ENCODE peak calls at places on chromosome 9, in nine cellular contexts. B, H, U, R, S, I, W, F and M are unnamed samples.

GRCh38 chr9:96638606-96639364 is 16.3 kb downstream of the PRXL2C start:
- DNase-seq in B (no peak), H (no peak), U (no peak), R (no peak), S (no peak), I (no peak), W (no peak), F (no peak), M (no peak)

GRCh38 chr9:9299134-9299533 is 1313.7 kb downstream of the PTPRD start:
- DNase-seq in B (no peak), H (no peak), U (no peak), R (no peak), S (no peak), I (no peak), W (no peak), F (no peak), M (no peak)

GRCh38 chr9:93296889-93297480 is 113.0 kb downstream of the WNK2 start:
- DNase-seq in B (no peak), H (no peak), U (peak), R (no peak), S (no peak), I (no peak), W (no peak), F (no peak), M (no peak)

GRCh38 chr9:8419871-8420270 is 620.3 kb upstream of the DMAC1 start:
- DNase-seq in B (peak), H (no peak), U (no peak), R (no peak), S (no peak), I (no peak), W (no peak), F (no peak), M (no peak)

GRCh38 chr9:120331913-120332312 is 248.1 kb downstream of the CDK5RAP2 start:
- DNase-seq in B (no peak), H (no peak), U (no peak), R (no peak), S (no peak), I (no peak), W (no peak), F (no peak), M (no peak)

GRCh38 chr9:106203832-106204516 is 509.6 kb downstream of the TMEM38B start:
- DNase-seq in B (no peak), H (no peak), U (no peak), R (no peak), S (no peak), I (no peak), W (no peak), F (no peak), M (no peak)

GRCh38 chr9:23683021-23683431 is 143.0 kb downstream of the ELAVL2 start:
- DNase-seq in B (no peak), H (no peak), U (no peak), R (no peak), S (no peak), I (no peak), W (no peak), F (no peak), M (no peak)

GRCh38 chr9:7996558-7996957 is 197.0 kb upstream of the DMAC1 start:
- DNase-seq in B (no peak), H (no peak), U (no peak), R (no peak), S (no peak), I (no peak), W (no peak), F (no peak), M (no peak)

GRCh38 chr9:132094314-132094791 is 14.7 kb upstream of the MED27 start:
- DNase-seq in B (peak), H (no peak), U (no peak), R (no peak), S (no peak), I (no peak), W (no peak), F (no peak), M (no peak)

GRCh38 chr9:2727966-2728613 is 10.8 kb downstream of the KCNV2 start:
- DNase-seq in B (peak), H (no peak), U (peak), R (no peak), S (no peak), I (peak), W (no peak), F (no peak), M (peak)

GRCh38 chr9:18585996-18586395 is 112.0 kb downstream of the ADAMTSL1 start:
- DNase-seq in B (peak), H (no peak), U (no peak), R (no peak), S (no peak), I (no peak), W (no peak), F (no peak), M (no peak)

GRCh38 chr9:128190013-128190412 is 1.4 kb downstream of the CIZ1 start:
- DNase-seq in B (no peak), H (no peak), U (no peak), R (no peak), S (no peak), I (no peak), W (no peak), F (no peak), M (no peak)

GRCh38 chr9:106932675-106933074 is 69.7 kb downstream of the ZNF462 start:
- DNase-seq in B (no peak), H (no peak), U (no peak), R (no peak), S (no peak), I (no peak), W (no peak), F (no peak), M (no peak)

GRCh38 chr9:95508968-95509850 is 7.6 kb downstream of the PTCH1 start:
- DNase-seq in B (peak), H (peak), U (peak), R (peak), S (peak), I (peak), W (peak), F (peak), M (peak)

GRCh38 chr9:87579761-87580626 is 82.3 kb downstream of the DAPK1 start:
- DNase-seq in B (no peak), H (no peak), U (no peak), R (no peak), S (no peak), I (no peak), W (no peak), F (no peak), M (no peak)

GRCh38 chr9:11933926-11934325 is 759.3 kb upstream of the TYRP1 start:
- DNase-seq in B (peak), H (no peak), U (no peak), R (no peak), S (no peak), I (no peak), W (no peak), F (no peak), M (no peak)

GRCh38 chr9:561430-561829 is 280.1 kb upstream of the DMRT1 start:
- DNase-seq in B (no peak), H (no peak), U (no peak), R (no peak), S (no peak), I (no peak), W (no peak), F (no peak), M (no peak)

GRCh38 chr9:35730486-35730854 is 1.5 kb downstream of the TLN1 start:
- DNase-seq in B (no peak), H (no peak), U (no peak), R (no peak), S (no peak), I (no peak), W (no peak), F (no peak), M (no peak)

GRCh38 chr9:75390951-75391350 is 302.6 kb downstream of the OSTF1 start:
- DNase-seq in B (no peak), H (no peak), U (peak), R (no peak), S (no peak), I (no peak), W (no peak), F (no peak), M (no peak)

GRCh38 chr9:129111762-129112151 is 542 bp downstream of the PTPA start:
- DNase-seq in B (peak), H (peak), U (peak), R (peak), S (no peak), I (peak), W (no peak), F (peak), M (peak)

GRCh38 chr9:120689860-120690259 is 24.4 kb downstream of the MEGF9 start:
- DNase-seq in B (peak), H (no peak), U (peak), R (no peak), S (no peak), I (no peak), W (no peak), F (no peak), M (no peak)

GRCh38 chr9:117409321-117409720 is 5.5 kb downstream of the ASTN2 start:
- DNase-seq in B (no peak), H (no peak), U (no peak), R (no peak), S (no peak), I (no peak), W (no peak), F (no peak), M (no peak)

GRCh38 chr9:75229605-75230332 is 141.5 kb downstream of the OSTF1 start:
- DNase-seq in B (no peak), H (no peak), U (no peak), R (no peak), S (no peak), I (peak), W (no peak), F (no peak), M (peak)

GRCh38 chr9:92728831-92729734 is 35.5 kb downstream of the BICD2 start:
- DNase-seq in B (peak), H (peak), U (no peak), R (no peak), S (peak), I (no peak), W (no peak), F (peak), M (no peak)